ENCODE peak calls at places on chromosomes 1 and 21, in four cellular contexts. C is HAP-1, R is BE2C, V is left lung. K is an unnamed sample. For H3K36me3, the result is how much of the 10 kb centered on the place peaks cover.

GRCh38 chr1:48530727-48531351 is 58.8 kb upstream of the SPATA6 start:
- DNase-seq in C (peak), R (peak), V (peak), K (no peak)

GRCh38 chr1:229094476-229095311 is 176.2 kb upstream of the RAB4A start:
- DNase-seq in V (no peak), R (peak), C (no peak), K (no peak)

GRCh38 chr1:21397813-21398188 is 42.1 kb upstream of the NBPF3 start:
- DNase-seq in V (no peak), C (peak), R (no peak), K (no peak)

GRCh38 chr1:228487336-228488106 is at the start of gene RNF187:
- DNase-seq in R (no peak), V (peak), C (peak), K (no peak)

GRCh38 chr21:28127390-28127789 is 865.3 kb downstream of the LTN1 start:
- DNase-seq in V (no peak), C (no peak), R (no peak), K (no peak)

GRCh38 chr1:110542730-110543129 is 23.8 kb upstream of the KCNA10 start:
- DNase-seq in V (no peak), C (peak), R (no peak), K (no peak)

GRCh38 chr1:182861994-182862393 is 22.8 kb downstream of the DHX9 start:
- DNase-seq in V (no peak), C (no peak), R (no peak), K (no peak)

GRCh38 chr1:3452866-3453175 is 1.6 kb upstream of the ARHGEF16 start:
- DNase-seq in C (no peak), R (no peak), V (no peak), K (no peak)

GRCh38 chr1:60911980-60912692 is 170.2 kb upstream of the NFIA start:
- DNase-seq in C (no peak), R (no peak), V (no peak), K (no peak)

GRCh38 chr1:47434051-47434842 is 3.6 kb upstream of the FOXD2 start:
- DNase-seq in V (peak), C (no peak), R (peak), K (no peak)

GRCh38 chr1:203168256-203168786 is 7.3 kb downstream of the MYBPH start:
- DNase-seq in R (no peak), V (no peak), C (no peak), K (no peak)

GRCh38 chr1:14142397-14143095 is 442.6 kb downstream of the PRDM2 start:
- DNase-seq in C (no peak), R (no peak), V (no peak), K (no peak)

GRCh38 chr1:114320586-114320985 is 166.9 kb upstream of the SYT6 start:
- DNase-seq in V (no peak), C (no peak), R (no peak), K (no peak)

GRCh38 chr1:112925015-112925414 is 31.0 kb downstream of the SLC16A1 start:
- DNase-seq in C (no peak), R (no peak), V (no peak), K (no peak)

GRCh38 chr1:8217011-8217711 is 100.8 kb upstream of the SLC45A1 start:
- DNase-seq in V (peak), R (peak), C (no peak), K (no peak)

GRCh38 chr1:52032785-52033131 is 852 bp downstream of the KTI12 start:
- DNase-seq in R (peak), C (peak), V (peak), K (no peak)

GRCh38 chr1:218878369-218878768 is 295.3 kb upstream of the LYPLAL1 start:
- DNase-seq in C (no peak), R (no peak), V (no peak), K (no peak)

GRCh38 chr1:7510389-7510931 is 260.6 kb upstream of the VAMP3 start:
- DNase-seq in V (no peak), R (no peak), C (no peak), K (no peak)

GRCh38 chr21:39071623-39072214 is 111.5 kb downstream of the PSMG1 start:
- DNase-seq in V (no peak), C (no peak), R (no peak), K (no peak)

GRCh38 chr1:34781071-34781843 is at the start of gene GJB3:
- DNase-seq in R (no peak), C (no peak), V (peak), K (no peak)

GRCh38 chr1:208565761-208566440 is 321.7 kb upstream of the PLXNA2 start:
- DNase-seq in R (no peak), C (no peak), V (no peak), K (no peak)

GRCh38 chr1:58584082-58584895 is 7.2 kb upstream of the TACSTD2 start:
- DNase-seq in C (no peak), R (no peak), V (peak), K (no peak)

GRCh38 chr1:41371630-41372599 is 10.7 kb downstream of the FOXO6 start:
- DNase-seq in C (peak), V (peak), R (peak), K (no peak)

GRCh38 chr1:225691861-225692516 is 39.1 kb upstream of the ENAH start:
- DNase-seq in C (no peak), V (no peak), R (no peak), K (no peak)

GRCh38 chr1:220892997-220893700 is 13.9 kb downstream of the HLX start:
- DNase-seq in V (no peak), C (no peak), R (no peak), K (no peak)

GRCh38 chr1:13697738-13698137 is 2.2 kb upstream of the PRDM2 start:
- DNase-seq in V (no peak), R (no peak), C (no peak), K (no peak)

GRCh38 chr1:2610036-2610720 is 22.6 kb downstream of the MMEL1 start:
- DNase-seq in C (no peak), V (peak), R (no peak), K (no peak)

GRCh38 chr1:116390195-116390594 is 17.2 kb downstream of the ATP1A1 start:
- DNase-seq in V (no peak), C (no peak), R (no peak), K (no peak)

GRCh38 chr1:201016943-201017827 is 6.3 kb downstream of the KIF21B start:
- DNase-seq in C (no peak), V (no peak), R (peak), K (no peak)
- H3K36me3 ChIP-seq in C (under half), V (under half), R (under half), K (under half)

DNA sequence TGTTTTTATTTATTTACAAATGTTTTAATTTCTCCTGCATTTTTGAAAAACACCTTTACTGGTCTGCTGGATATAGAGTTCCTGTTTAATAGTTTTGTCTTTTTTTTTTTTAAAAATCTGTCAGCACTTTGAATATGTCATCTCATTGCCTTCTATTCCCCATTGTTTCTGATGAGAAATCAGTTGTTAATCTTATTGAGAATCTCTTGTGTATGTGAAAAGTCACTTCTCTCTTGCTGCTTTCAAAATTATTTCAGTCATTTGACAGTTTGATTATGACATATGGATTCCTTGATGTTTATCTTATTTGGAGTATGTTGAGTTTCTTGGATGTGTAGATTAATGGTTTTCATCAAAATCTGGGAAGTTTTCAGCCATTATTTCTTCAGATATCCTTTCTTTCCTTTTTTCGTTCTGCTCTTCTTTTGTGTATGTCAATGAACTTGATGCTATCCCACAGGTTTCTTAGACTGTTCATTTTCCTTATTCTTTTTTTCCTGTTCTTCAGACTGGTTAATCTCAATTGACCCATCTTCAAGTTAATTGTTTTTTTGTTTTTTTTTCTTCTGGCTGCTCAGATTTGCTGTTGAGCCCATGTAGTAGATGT is 51.2 kb upstream of the CCDC190 start:
- DNase-seq in V (no peak), C (no peak), R (no peak), K (no peak)
- H3K36me3 ChIP-seq in V (under half), C (under half), R (under half), K (under half)

GRCh38 chr1:45654540-45655280 is 30.9 kb upstream of the CCDC17 start:
- DNase-seq in C (no peak), R (no peak), V (no peak), K (no peak)

GRCh38 chr1:45660336-45660735 is 26.0 kb downstream of the GPBP1L1 start:
- DNase-seq in C (no peak), R (no peak), V (no peak), K (no peak)

GRCh38 chr1:45656573-45657226 is 29.6 kb downstream of the GPBP1L1 start:
- DNase-seq in R (no peak), V (no peak), C (no peak), K (no peak)

GRCh38 chr1:45658171-45658570 is 28.2 kb downstream of the GPBP1L1 start:
- DNase-seq in C (no peak), R (no peak), V (no peak), K (no peak)

GRCh38 chr1:45659222-45659621 is 27.1 kb downstream of the GPBP1L1 start:
- DNase-seq in V (no peak), C (no peak), R (no peak), K (no peak)
- H3K36me3 ChIP-seq in V (under half), C (half or more), R (under half), K (half or more)

GRCh38 chr1:145855426-145855948 is 3.4 kb downstream of the PIAS3 start:
- DNase-seq in V (no peak), R (no peak), C (peak), K (no peak)
- H3K36me3 ChIP-seq in V (under half), R (under half), C (under half), K (under half)

GRCh38 chr1:89829186-89829585 is 8.4 kb downstream of the LRRC8D start:
- DNase-seq in V (no peak), C (no peak), R (no peak), K (no peak)
- H3K36me3 ChIP-seq in V (under half), C (under half), R (under half), K (under half)

GRCh38 chr1:31659889-31660288 is 15.2 kb upstream of the PEF1 start:
- DNase-seq in R (no peak), V (no peak), C (no peak), K (no peak)
- H3K36me3 ChIP-seq in R (under half), V (under half), C (under half), K (under half)